ENCODE peak calls at places on chromosomes 12 and 14, in six cellular contexts. B is stomach, E is ovary, O is suprapubic skin, C is uterus, S is heart left ventricle. N is an unnamed sample.

GRCh38 chr14:80906336-80906735 is 35.2 kb downstream of the CEP128 start:
- DNase-seq in B (no peak), E (no peak), O (no peak), C (no peak), S (no peak), N (no peak)

GRCh38 chr12:2161478-2161877 is 108.7 kb downstream of the CACNA1C start:
- DNase-seq in B (peak; percentile 46), E (no peak), O (no peak), C (peak; percentile 85), S (peak; percentile 79), N (no peak)

GRCh38 chr14:21096438-21096837 is 2.0 kb downstream of the ZNF219 start:
- DNase-seq in B (no peak), E (no peak), O (no peak), C (no peak), S (no peak), N (no peak)

GRCh38 chr12:21026302-21026701 is 104.7 kb upstream of the SLCO1B1 start:
- DNase-seq in B (no peak), E (no peak), O (no peak), C (no peak), S (no peak), N (no peak)

GRCh38 chr12:58288191-58288590 is 346.8 kb downstream of the ATP23 start:
- DNase-seq in B (no peak), E (no peak), O (no peak), C (no peak), S (no peak), N (no peak)

GRCh38 chr12:119592232-119592631 is 1.3 kb upstream of the TMEM233 start:
- DNase-seq in B (no peak), E (no peak), O (no peak), C (no peak), S (no peak), N (no peak)

GRCh38 chr12:51864701-51865469 is 16.4 kb upstream of the FIGNL2 start:
- DNase-seq in B (no peak), E (no peak), O (no peak), C (no peak), S (peak; percentile 28), N (no peak)

GRCh38 chr12:65495233-65495632 is 216.8 kb downstream of the MSRB3 start:
- DNase-seq in B (no peak), E (no peak), O (no peak), C (no peak), S (no peak), N (no peak)

GRCh38 chr12:6124411-6125151 is at the start of gene VWF:
- DNase-seq in B (no peak), E (no peak), O (peak; percentile 42), C (no peak), S (no peak), N (no peak)

GRCh38 chr14:75566321-75566720 is 12.1 kb upstream of the FLVCR2 start:
- DNase-seq in B (no peak), E (no peak), O (no peak), C (no peak), S (no peak), N (no peak)

GRCh38 chr12:54026640-54027441 is 1.4 kb upstream of the HOXC6 start:
- DNase-seq in B (no peak), E (peak; percentile 28), O (no peak), C (no peak), S (no peak), N (no peak)

GRCh38 chr12:54027442-54027786 is 826 bp upstream of the HOXC6 start:
- DNase-seq in B (no peak), E (no peak), O (no peak), C (no peak), S (no peak), N (no peak)

GRCh38 chr12:54024127-54024526 is 4.1 kb upstream of the HOXC6 start:
- DNase-seq in B (no peak), E (peak; percentile 54), O (no peak), C (no peak), S (no peak), N (no peak)

GRCh38 chr12:54024581-54024980 is 3.7 kb upstream of the HOXC6 start:
- DNase-seq in B (no peak), E (no peak), O (no peak), C (no peak), S (no peak), N (no peak)

GRCh38 chr12:54025507-54026393 is 2.5 kb upstream of the HOXC6 start:
- DNase-seq in B (no peak), E (peak; percentile 41), O (no peak), C (no peak), S (no peak), N (no peak)
- H3K27ac ChIP-seq in B (no peak overlapping the region), E (peak overlapping the region; percentile 21), O (peak overlapping the region; percentile 98), C (no peak overlapping the region), S (no peak overlapping the region), N (no peak overlapping the region)

DNA sequence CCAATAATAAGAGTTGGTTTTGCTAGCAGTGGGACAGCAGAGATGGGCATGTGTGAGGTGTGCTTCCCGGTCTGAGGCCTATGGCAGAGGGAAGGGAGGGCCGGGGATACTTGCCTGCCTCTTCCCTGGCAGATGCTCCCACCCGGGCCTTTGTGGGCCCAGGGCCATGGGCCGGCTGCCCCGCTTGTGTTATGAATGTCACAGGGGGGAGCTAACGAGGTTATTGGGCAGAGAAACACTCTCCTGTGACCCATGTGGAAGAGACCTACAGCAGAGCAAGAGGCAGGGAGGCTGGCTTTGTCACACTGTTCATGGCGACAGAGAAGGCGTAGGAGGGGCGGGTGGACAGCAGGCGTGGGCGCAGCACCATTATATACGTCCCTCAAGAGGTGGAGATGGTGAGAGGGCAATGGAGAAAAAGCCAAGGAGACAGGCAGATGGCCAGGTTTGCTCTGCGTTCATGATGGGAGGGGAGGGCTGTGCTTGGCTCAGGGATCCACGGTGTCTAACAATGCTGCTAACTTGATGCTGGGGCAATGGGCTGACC is 13.3 kb downstream of the CCND2 start:
- DNase-seq in B (no peak), E (no peak), O (no peak), C (no peak), S (no peak), N (no peak)
- TF ChIP-seq POLR2A in B (no peak), E (no peak), O (no peak), C (no peak), S (no peak), N (no peak)

GRCh38 chr12:132222808-132223173 is 78.5 kb downstream of the NOC4L start:
- DNase-seq in B (no peak), E (no peak), O (no peak), C (no peak), S (no peak), N (no peak)
- H3K27ac ChIP-seq in B (no peak overlapping the region), E (no peak overlapping the region), O (no peak overlapping the region), C (no peak overlapping the region), S (no peak overlapping the region), N (no peak overlapping the region)

GRCh38 chr12:103772367-103773108 is 68.5 kb downstream of the NT5DC3 start:
- DNase-seq in B (no peak), E (no peak), O (no peak), C (no peak), S (no peak), N (no peak)

GRCh38 chr12:103773109-103773905 is 67.7 kb downstream of the NT5DC3 start:
- DNase-seq in B (no peak), E (no peak), O (no peak), C (no peak), S (no peak), N (no peak)

GRCh38 chr12:103769240-103769945 is 71.6 kb downstream of the NT5DC3 start:
- DNase-seq in B (no peak), E (no peak), O (no peak), C (no peak), S (no peak), N (no peak)

GRCh38 chr12:103768467-103769123 is 72.4 kb downstream of the NT5DC3 start:
- DNase-seq in B (no peak), E (no peak), O (no peak), C (no peak), S (no peak), N (no peak)

DNA sequence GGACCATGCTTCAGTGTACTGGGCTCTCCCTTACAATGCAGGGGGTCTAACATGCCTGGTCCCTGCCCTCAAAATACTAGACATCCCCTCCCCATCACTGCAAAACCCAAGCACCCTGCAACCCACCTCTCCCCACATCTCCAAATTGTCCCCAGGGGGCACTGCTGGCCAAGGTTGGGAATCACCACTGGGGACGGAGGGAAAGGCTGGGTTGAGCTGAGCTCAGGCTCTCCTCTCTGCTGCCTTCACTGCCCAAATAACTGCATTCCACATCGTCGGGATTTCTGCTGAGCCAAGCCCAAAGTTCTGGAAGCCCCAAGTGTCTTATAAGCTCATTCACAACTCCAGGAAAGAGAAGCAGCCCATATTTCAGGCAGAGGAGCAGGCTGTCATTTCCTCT is 69.6 kb downstream of the NT5DC3 start:
- DNase-seq in B (peak; percentile 48), E (peak; percentile 29), O (no peak), C (peak; percentile 52), S (no peak), N (no peak)
- TF ChIP-seq POLR2A in B (no peak), E (no peak), O (no peak), C (no peak), S (no peak), N (no peak)

DNA sequence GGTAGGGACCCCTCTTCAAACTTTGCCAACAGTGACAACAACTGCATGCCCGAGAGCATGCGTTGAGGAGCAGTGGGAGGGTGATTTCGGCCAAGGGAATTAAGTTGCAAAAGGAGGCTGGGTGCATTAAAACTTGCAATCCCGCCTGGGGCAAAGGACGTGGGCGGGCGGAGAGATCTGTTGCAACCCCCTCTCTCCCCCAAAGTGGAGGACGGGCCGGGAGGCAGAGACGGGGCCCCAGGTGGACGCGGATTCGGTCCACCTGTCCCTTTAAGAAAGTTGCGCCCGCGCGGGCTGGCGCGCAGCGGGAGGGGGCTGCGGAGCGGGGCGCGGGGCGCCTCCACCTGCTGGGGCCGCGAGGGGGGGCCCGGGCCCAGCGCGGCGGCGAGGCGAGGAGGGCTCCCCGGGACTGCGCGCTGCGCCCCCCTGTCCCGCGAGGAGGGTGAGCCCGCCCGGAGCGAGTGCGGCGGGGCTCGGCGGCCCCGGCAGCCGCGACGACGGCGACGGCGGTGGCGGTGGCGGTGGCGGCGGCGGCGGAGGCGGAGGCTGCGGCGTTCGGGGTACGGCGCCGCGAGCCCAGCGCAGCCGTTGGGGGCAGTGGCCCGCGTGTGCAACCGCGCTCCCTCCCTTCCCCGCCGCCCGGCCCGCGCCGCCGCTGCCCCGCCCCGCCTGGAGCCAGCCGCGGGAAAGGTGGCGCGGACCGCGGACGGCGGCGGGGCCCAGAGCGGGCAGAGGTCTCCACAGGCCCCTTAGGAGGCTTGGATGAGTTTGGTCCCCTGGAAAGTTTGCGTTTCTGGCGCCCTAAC is 560 bp upstream of the FOXN4 start:
- DNase-seq in B (no peak), E (no peak), O (no peak), C (no peak), S (no peak), N (no peak)
- H3K27ac ChIP-seq in B (no peak overlapping the region), E (no peak overlapping the region), O (no peak overlapping the region), C (no peak overlapping the region), S (no peak overlapping the region), N (peak overlapping the region; percentile 13)

GRCh38 chr14:72270341-72270740 is 338.1 kb downstream of the RGS6 start:
- DNase-seq in B (no peak), E (no peak), O (no peak), C (no peak), S (no peak), N (no peak)

DNA sequence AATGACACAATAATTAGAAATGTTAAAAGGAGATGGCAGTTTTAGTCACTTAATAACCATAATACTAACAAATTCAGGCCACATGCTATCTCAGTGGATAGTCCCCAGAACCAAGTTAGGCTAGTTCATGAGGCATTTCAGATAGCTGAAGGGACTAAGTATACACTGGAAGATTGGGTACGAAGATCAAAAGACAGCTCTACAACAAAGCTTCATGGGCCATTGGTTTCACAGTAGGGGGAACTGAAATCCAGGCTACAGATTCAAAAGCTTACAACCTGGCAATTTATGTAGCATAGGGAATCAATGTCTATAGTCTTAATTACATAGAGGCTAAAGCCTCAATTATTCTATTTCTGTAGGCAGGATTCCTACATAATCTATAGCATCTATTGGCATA is 343.0 kb downstream of the RGS6 start:
- DNase-seq in B (no peak), E (no peak), O (no peak), C (no peak), S (no peak), N (no peak)
- TF ChIP-seq POLR2A in B (no peak), E (no peak), O (no peak), C (no peak), S (no peak), N (no peak)

N was measured in vagina.